ENCODE peak calls at places on chromosomes 7 and 10, in six cellular contexts. K, Z, L, C, W and U are unnamed samples. For H3K4me1, the result is how much of the 10 kb centered on the place peaks cover.

GRCh38 chr7:219581-220150 is 27.3 kb downstream of the FAM20C start:
- DNase-seq in K (no peak), Z (no peak), L (no peak), C (no peak), W (no peak), U (no peak)

GRCh38 chr7:97479740-97480290 is 252.1 kb upstream of the TAC1 start:
- DNase-seq in K (no peak), Z (no peak), L (no peak), C (no peak), W (no peak), U (no peak)

GRCh38 chr10:73799899-73800559 is 11.4 kb downstream of the NDST2 start:
- DNase-seq in K (no peak), Z (no peak), L (no peak), C (no peak), W (no peak), U (no peak)

GRCh38 chr10:126569513-126570447 is 100.7 kb downstream of the C10orf90 start:
- DNase-seq in K (no peak), Z (peak), L (no peak), C (peak), W (no peak), U (no peak)

GRCh38 chr7:105703207-105703930 is 122.1 kb upstream of the EFCAB10 start:
- DNase-seq in K (no peak), Z (no peak), L (no peak), C (no peak), W (no peak), U (no peak)

GRCh38 chr7:122413339-122413738 is 108.8 kb upstream of the FEZF1 start:
- DNase-seq in K (no peak), Z (no peak), L (no peak), C (no peak), W (no peak), U (no peak)

GRCh38 chr10:83459124-83459523 is 680.2 kb upstream of the GHITM start:
- DNase-seq in K (no peak), Z (no peak), L (no peak), C (no peak), W (no peak), U (no peak)

GRCh38 chr7:82726038-82726800 is 282.6 kb upstream of the CACNA2D1 start:
- DNase-seq in K (no peak), Z (no peak), L (no peak), C (no peak), W (no peak), U (no peak)

GRCh38 chr7:43487731-43488073 is 95.2 kb upstream of the STK17A start:
- DNase-seq in K (no peak), Z (no peak), L (no peak), C (no peak), W (no peak), U (no peak)

GRCh38 chr10:29691564-29692064 is 56.8 kb upstream of the SVIL start:
- DNase-seq in K (no peak), Z (peak), L (no peak), C (peak), W (no peak), U (no peak)

GRCh38 chr7:4751398-4751947 is 23.9 kb upstream of the AP5Z1 start:
- DNase-seq in K (no peak), Z (no peak), L (no peak), C (no peak), W (no peak), U (no peak)

GRCh38 chr7:28517606-28518005 is 105.3 kb downstream of the CREB5 start:
- DNase-seq in K (no peak), Z (no peak), L (no peak), C (no peak), W (no peak), U (no peak)

GRCh38 chr7:116455009-116455408 is 44.5 kb upstream of the CAV2 start:
- DNase-seq in K (no peak), Z (peak), L (no peak), C (no peak), W (no peak), U (no peak)

GRCh38 chr7:6284461-6285360 is 12.3 kb upstream of the CYTH3 start:
- DNase-seq in K (no peak), Z (no peak), L (peak), C (no peak), W (peak), U (no peak)

GRCh38 chr7:92464515-92464914 is 13.2 kb downstream of the ERVW-1 start:
- DNase-seq in K (no peak), Z (no peak), L (no peak), C (no peak), W (no peak), U (peak)

GRCh38 chr10:128287921-128288320 is 161.7 kb upstream of the MKI67 start:
- DNase-seq in K (no peak), Z (no peak), L (no peak), C (no peak), W (no peak), U (no peak)

GRCh38 chr7:101308245-101309085 is 13.1 kb downstream of the IFT22 start:
- DNase-seq in K (no peak), Z (no peak), L (peak), C (peak), W (peak), U (peak)

GRCh38 chr7:18489624-18490023 is 5.9 kb upstream of the HDAC9 start:
- DNase-seq in K (no peak), Z (no peak), L (no peak), C (no peak), W (no peak), U (no peak)

GRCh38 chr7:5596046-5596895 is 172.6 kb upstream of the TNRC18 start:
- DNase-seq in K (no peak), Z (peak), L (peak), C (peak), W (peak), U (peak)

GRCh38 chr7:44963526-44964290 is 15.1 kb downstream of the MYO1G start:
- DNase-seq in K (no peak), Z (no peak), L (no peak), C (no peak), W (no peak), U (no peak)

GRCh38 chr7:75698358-75698757 is 40.4 kb downstream of the HIP1 start:
- DNase-seq in K (no peak), Z (no peak), L (no peak), C (no peak), W (no peak), U (no peak)

GRCh38 chr7:116633131-116633988 is 38.6 kb upstream of the MET start:
- DNase-seq in K (no peak), Z (no peak), L (no peak), C (no peak), W (no peak), U (no peak)

GRCh38 chr7:33616752-33617151 is 288.6 kb upstream of the BMPER start:
- DNase-seq in K (no peak), Z (peak), L (no peak), C (no peak), W (no peak), U (no peak)

GRCh38 chr7:157650131-157650631 is 313.4 kb downstream of the DNAJB6 start:
- DNase-seq in K (no peak), Z (no peak), L (no peak), C (no peak), W (no peak), U (no peak)

GRCh38 chr7:139728203-139728602 is 49.6 kb downstream of the HIPK2 start:
- DNase-seq in K (no peak), Z (no peak), L (no peak), C (no peak), W (no peak), U (no peak)
- H3K4me1 ChIP-seq in K (under half), Z (under half), L (half or more), C (under half), W (under half), U (under half)

GRCh38 chr7:143263266-143264195 is at the start of gene GSTK1:
- DNase-seq in K (peak), Z (peak), L (peak), C (peak), W (peak), U (peak)
- H3K4me1 ChIP-seq in K (half or more), Z (under half), L (under half), C (under half), W (under half), U (under half)

DNA sequence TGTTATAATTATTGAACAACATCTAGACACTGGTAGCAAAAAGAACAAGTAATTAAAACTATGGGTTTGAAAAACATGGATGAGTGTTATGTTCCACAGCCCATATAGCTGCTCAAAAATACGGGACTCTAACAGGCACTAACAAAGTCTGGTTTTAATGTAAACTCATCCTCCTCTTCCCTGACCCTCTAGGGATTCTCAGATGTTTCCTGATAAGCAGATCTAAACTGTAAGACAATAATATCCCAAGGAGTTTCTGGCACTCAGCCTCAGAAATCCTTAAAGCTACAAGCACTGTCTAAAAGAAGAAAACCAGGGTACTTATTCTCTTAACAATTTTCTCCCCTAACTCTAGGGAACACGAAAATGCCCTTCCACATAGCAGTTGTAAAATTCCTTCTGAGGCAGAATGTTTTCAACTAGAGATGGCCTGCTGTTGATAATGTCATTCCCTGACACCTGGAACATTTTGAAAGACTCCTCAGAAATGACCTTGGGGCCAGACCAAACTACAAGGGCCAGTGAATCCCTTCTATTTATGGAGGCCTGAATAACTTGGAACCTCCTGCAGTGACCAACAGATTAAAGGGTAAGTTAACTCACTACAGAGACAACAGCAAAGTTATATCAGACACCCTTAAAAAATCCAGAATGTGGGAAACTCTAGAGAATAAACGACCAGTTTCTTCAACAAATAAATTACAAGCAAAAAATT is 12.7 kb downstream of the DNMBP start:
- DNase-seq in K (no peak), Z (peak), L (no peak), C (peak), W (no peak), U (no peak)
- H3K4me1 ChIP-seq in K (under half), Z (under half), L (under half), C (half or more), W (under half), U (under half)

DNA sequence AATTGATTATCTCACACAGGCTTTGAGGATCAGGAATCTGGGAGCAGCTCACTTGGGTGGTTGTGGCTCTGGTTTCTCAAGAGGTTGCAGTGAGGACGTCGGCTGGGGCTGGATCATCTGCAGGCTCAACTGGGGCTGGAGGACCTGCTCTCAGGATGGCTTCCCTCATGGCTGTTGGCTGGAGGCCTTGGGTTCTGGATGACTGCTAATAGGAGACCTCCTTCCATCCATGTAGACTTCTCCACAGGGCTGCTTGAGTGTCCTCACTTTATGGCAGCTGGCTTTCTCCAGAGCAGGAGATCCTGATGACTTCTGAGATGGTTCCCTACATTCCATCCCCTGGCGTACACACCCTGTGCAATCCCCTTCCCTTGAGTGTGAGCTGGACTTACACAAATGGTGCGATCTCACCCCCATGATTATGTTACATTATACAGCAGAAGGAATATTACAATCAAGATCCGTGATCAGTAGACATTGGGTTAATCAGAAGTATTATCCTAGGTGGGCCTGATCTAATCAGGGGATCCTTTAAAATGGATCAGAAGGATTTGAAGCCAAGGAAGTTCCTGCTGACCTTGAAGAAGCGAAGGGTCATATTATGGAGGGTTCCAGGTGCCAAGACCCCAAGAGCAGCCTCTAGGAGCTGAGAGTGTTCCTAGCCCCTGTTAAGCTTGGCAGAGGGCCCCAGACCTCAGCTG is 122.2 kb downstream of the CXCL12 start:
- DNase-seq in K (no peak), Z (no peak), L (no peak), C (no peak), W (no peak), U (no peak)
- H3K4me1 ChIP-seq in K (under half), Z (under half), L (under half), C (under half), W (under half), U (under half)

GRCh38 chr10:99523251-99523773 is 9.4 kb upstream of the NKX2-3 start:
- DNase-seq in K (no peak), Z (no peak), L (no peak), C (no peak), W (peak), U (no peak)

GRCh38 chr10:99522511-99523250 is 10.1 kb upstream of the NKX2-3 start:
- DNase-seq in K (no peak), Z (no peak), L (no peak), C (no peak), W (peak), U (no peak)

GRCh38 chr10:99525897-99526296 is 6.8 kb upstream of the NKX2-3 start:
- DNase-seq in K (no peak), Z (no peak), L (no peak), C (no peak), W (no peak), U (no peak)

GRCh38 chr10:99524736-99525380 is 7.9 kb upstream of the NKX2-3 start:
- DNase-seq in K (no peak), Z (no peak), L (no peak), C (no peak), W (no peak), U (no peak)

GRCh38 chr10:99524050-99524666 is 8.6 kb upstream of the NKX2-3 start:
- DNase-seq in K (no peak), Z (no peak), L (no peak), C (no peak), W (no peak), U (no peak)
- H3K4me1 ChIP-seq in K (under half), Z (under half), L (under half), C (under half), W (under half), U (under half)

DNA sequence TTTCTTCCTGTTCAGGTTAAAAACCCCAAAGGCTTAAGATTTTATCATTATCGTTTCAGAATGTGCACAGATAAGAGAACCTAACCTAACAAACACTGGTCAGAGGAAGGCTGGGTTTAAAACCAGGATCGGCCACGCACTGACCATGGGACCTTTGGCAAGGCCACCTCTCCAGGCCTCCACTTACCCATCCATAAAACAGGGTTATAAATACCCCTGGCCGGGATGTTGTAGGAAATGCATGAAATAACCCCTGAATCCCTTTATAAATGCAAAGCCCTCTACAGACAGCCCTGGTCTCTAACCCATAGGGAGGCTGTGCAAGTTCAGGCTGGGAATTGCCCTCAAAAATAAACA is 418 bp downstream of the DEPP1 start:
- DNase-seq in K (no peak), Z (no peak), L (no peak), C (no peak), W (no peak), U (no peak)
- H3K4me1 ChIP-seq in K (under half), Z (half or more), L (half or more), C (under half), W (under half), U (under half)

GRCh38 chr7:22866965-22867364 is 44.3 kb upstream of the TOMM7 start:
- DNase-seq in K (no peak), Z (peak), L (no peak), C (no peak), W (no peak), U (no peak)

GRCh38 chr7:22865607-22865970 is 42.9 kb upstream of the TOMM7 start:
- DNase-seq in K (no peak), Z (peak), L (no peak), C (no peak), W (no peak), U (no peak)

GRCh38 chr7:22863156-22863899 is 40.7 kb upstream of the TOMM7 start:
- DNase-seq in K (no peak), Z (no peak), L (no peak), C (no peak), W (no peak), U (no peak)

GRCh38 chr7:22864301-22864700 is 41.7 kb upstream of the TOMM7 start:
- DNase-seq in K (no peak), Z (peak), L (no peak), C (no peak), W (no peak), U (no peak)

GRCh38 chr7:22864855-22865606 is 42.4 kb upstream of the TOMM7 start:
- DNase-seq in K (no peak), Z (no peak), L (no peak), C (peak), W (no peak), U (no peak)
- H3K4me1 ChIP-seq in K (under half), Z (under half), L (under half), C (under half), W (under half), U (under half)

GRCh38 chr10:32346134-32346550 is 816 bp downstream of the EPC1 start:
- DNase-seq in K (peak), Z (peak), L (peak), C (peak), W (peak), U (peak)
- H3K4me1 ChIP-seq in K (half or more), Z (under half), L (half or more), C (half or more), W (under half), U (under half)